ENCODE peak calls at places on chromosome 6, in ten cellular contexts. C is stomach; A is neural progenitor cell; Z is spleen; T is CD8-positive, alpha-beta T cell; P is thoracic aorta; N is A549; U is ovary; J is left lung; K is pancreas. Y is an unnamed sample.

GRCh38 chr6:37354526-37355384 is 972 bp downstream of the RNF8 start:
- DNase-seq in C (peak; percentile 36), A (peak; percentile 58), Z (peak; percentile 80), T (peak; percentile 1), P (no peak), N (peak; percentile 25), U (peak; percentile 43), J (peak; percentile 85), K (no peak), Y (no peak)

GRCh38 chr6:30378290-30378937 is 33.5 kb downstream of the RPP21 start:
- DNase-seq in C (no peak), A (peak; percentile 77), Z (no peak), T (no peak), P (no peak), N (no peak), U (no peak), J (no peak), K (no peak), Y (no peak)

GRCh38 chr6:113221850-113222249 is 635.3 kb upstream of the MARCKS start:
- DNase-seq in C (no peak), A (no peak), Z (no peak), T (no peak), P (no peak), N (no peak), U (no peak), J (peak; percentile 66), K (no peak), Y (no peak)

GRCh38 chr6:36968266-36968977 is 13.9 kb downstream of the PI16 start:
- DNase-seq in C (peak; percentile 64), A (no peak), Z (peak; percentile 57), T (no peak), P (no peak), N (no peak), U (peak; percentile 52), J (no peak), K (no peak), Y (peak; percentile 74)

GRCh38 chr6:83884523-83884922 is 25.0 kb downstream of the CYB5R4 start:
- DNase-seq in C (no peak), A (peak; percentile 47), Z (no peak), T (no peak), P (no peak), N (peak; percentile 17), U (no peak), J (no peak), K (no peak), Y (no peak)

GRCh38 chr6:110635096-110635495 is 158.7 kb upstream of the SLC22A16 start:
- DNase-seq in C (no peak), A (no peak), Z (no peak), T (no peak), P (no peak), N (no peak), U (no peak), J (no peak), K (no peak), Y (no peak)

GRCh38 chr6:148235446-148235845 is 107.2 kb upstream of the SASH1 start:
- DNase-seq in C (no peak), A (no peak), Z (no peak), T (no peak), P (no peak), N (no peak), U (no peak), J (no peak), K (no peak), Y (no peak)

GRCh38 chr6:35948725-35949124 is 27.8 kb upstream of the SRPK1 start:
- DNase-seq in C (no peak), A (peak; percentile 31), Z (no peak), T (no peak), P (no peak), N (no peak), U (no peak), J (no peak), K (no peak), Y (no peak)

GRCh38 chr6:136069119-136069518 is 181.0 kb downstream of the MTFR2 start:
- DNase-seq in C (no peak), A (no peak), Z (no peak), T (no peak), P (no peak), N (peak; percentile 4), U (no peak), J (no peak), K (no peak), Y (no peak)

GRCh38 chr6:136063095-136063494 is 187.0 kb downstream of the MTFR2 start:
- DNase-seq in C (no peak), A (no peak), Z (no peak), T (no peak), P (no peak), N (no peak), U (no peak), J (no peak), K (no peak), Y (no peak)

GRCh38 chr6:136070815-136071214 is 179.3 kb downstream of the MTFR2 start:
- DNase-seq in C (no peak), A (no peak), Z (no peak), T (no peak), P (no peak), N (no peak), U (no peak), J (no peak), K (no peak), Y (no peak)

GRCh38 chr6:136066005-136066404 is 184.1 kb downstream of the MTFR2 start:
- DNase-seq in C (no peak), A (no peak), Z (no peak), T (no peak), P (no peak), N (no peak), U (no peak), J (no peak), K (no peak), Y (no peak)

DNA sequence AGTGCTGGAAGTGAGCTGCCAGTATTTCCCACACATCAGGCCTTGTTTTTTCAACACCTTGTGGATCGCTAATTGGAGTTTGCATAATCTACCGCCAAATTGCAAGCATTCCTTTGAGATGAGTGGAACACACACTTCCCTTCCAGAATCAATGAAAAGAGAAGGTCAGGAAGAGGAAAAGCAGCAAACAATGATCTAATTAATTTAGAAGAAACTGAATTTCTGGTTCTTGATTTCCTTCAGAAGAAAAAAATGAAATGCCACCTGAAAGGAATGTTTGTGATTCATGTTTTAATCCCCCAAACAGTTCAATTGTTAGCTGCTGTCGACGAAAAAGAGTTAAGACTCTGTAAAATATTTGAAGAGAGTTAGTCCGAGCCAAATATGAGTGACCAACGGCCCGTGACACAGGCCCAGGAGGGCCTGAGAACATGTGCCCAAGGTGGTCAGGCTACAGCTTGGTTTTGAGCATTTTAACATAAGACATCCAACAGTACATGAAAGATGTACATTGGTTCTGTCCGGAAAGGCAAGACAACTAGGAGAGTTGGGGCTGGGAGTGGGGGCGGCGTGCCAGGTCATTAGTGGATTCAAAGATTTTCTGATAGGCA is 182.3 kb downstream of the MTFR2 start:
- DNase-seq in C (no peak), A (peak; percentile 41), Z (no peak), T (no peak), P (no peak), N (no peak), U (no peak), J (no peak), K (no peak), Y (no peak)
- TF ChIP-seq CTCF in C (no peak), A (no peak), Z (no peak), T (no peak), P (no peak), N (no peak), U (no peak), J (no peak), K (no peak), Y (no peak)

GRCh38 chr6:40066372-40066771 is 132.1 kb upstream of the MOCS1 start:
- DNase-seq in C (no peak), A (no peak), Z (no peak), T (no peak), P (no peak), N (no peak), U (no peak), J (no peak), K (no peak), Y (no peak)
- H3K9me3 ChIP-seq in C (no peaks in the 10 kb centered on the region), A (no peaks in the 10 kb centered on the region), Z (peaks cover 13% of the 10 kb centered on the region), T (no peaks in the 10 kb centered on the region), P (no peaks in the 10 kb centered on the region), N (no peaks in the 10 kb centered on the region), U (no peaks in the 10 kb centered on the region), J (no peaks in the 10 kb centered on the region), K (peaks cover 5% of the 10 kb centered on the region), Y (peaks cover 8% of the 10 kb centered on the region)

GRCh38 chr6:163147988-163148387 is 266.5 kb upstream of the QKI start:
- DNase-seq in C (no peak), A (no peak), Z (no peak), T (no peak), P (no peak), N (peak; percentile 10), U (no peak), J (no peak), K (no peak), Y (no peak)
- TF ChIP-seq CTCF in C (no peak), A (peak; percentile 35), Z (no peak), T (no peak), P (no peak), N (no peak), U (no peak), J (no peak), K (no peak), Y (no peak)

DNA sequence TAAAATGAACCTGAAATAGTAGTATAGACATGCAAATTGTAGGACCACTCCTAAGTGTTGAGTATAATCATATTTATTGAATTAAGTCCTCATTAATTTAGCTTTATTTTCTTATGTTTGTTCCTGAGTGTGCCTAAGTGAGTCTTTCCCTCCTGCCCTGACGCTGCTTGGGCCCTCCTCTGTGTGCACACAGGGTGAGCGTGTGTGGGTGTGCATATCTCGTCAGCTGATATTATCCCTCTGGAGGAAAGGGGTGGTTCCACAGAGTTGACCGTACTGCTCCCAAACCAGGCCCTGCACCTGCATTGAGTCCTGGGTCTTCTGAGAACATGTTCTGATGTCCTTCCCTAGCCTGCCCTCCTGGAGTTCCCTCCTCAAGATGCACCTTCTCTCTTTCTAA is 28.0 kb downstream of the TULP4 start:
- DNase-seq in C (no peak), A (no peak), Z (no peak), T (no peak), P (no peak), N (no peak), U (no peak), J (no peak), K (no peak), Y (no peak)
- H3K9me3 ChIP-seq in C (peaks cover 2% of the 10 kb centered on the region), A (no peaks in the 10 kb centered on the region), Z (peaks cover 3% of the 10 kb centered on the region), T (no peaks in the 10 kb centered on the region), P (no peaks in the 10 kb centered on the region), N (no peaks in the 10 kb centered on the region), U (no peaks in the 10 kb centered on the region), J (no peaks in the 10 kb centered on the region), K (no peaks in the 10 kb centered on the region), Y (peaks cover 3% of the 10 kb centered on the region)